ENCODE peak calls at places on chromosomes 7 and 10, in eight cellular contexts. B is ELF-1, F is iris pigment epithelial cell, I is MCF 10A, H is endothelial cell, V is Panc1, L is hepatic stellate cell, T is stromal cell of bone marrow. Z is an unnamed sample.

GRCh38 chr7:36677769-36678435 is 46.4 kb downstream of the AOAH start:
- DNase-seq in V (no peak), H (no peak), T (no peak), F (no peak), I (no peak), B (no peak), L (no peak), Z (no peak)

GRCh38 chr7:43568529-43568928 is 14.4 kb upstream of the STK17A start:
- DNase-seq in F (peak; percentile 68), B (no peak), H (no peak), T (no peak), L (no peak), I (peak; percentile 99), V (no peak), Z (no peak)

GRCh38 chr7:157607218-157607617 is 270.4 kb downstream of the DNAJB6 start:
- DNase-seq in L (no peak), F (no peak), H (no peak), V (no peak), T (no peak), I (no peak), B (no peak), Z (no peak)

GRCh38 chr10:97371696-97372095 is 29.4 kb downstream of the RRP12 start:
- DNase-seq in H (no peak), B (no peak), F (no peak), L (no peak), V (no peak), T (no peak), I (no peak), Z (no peak)

GRCh38 chr7:83849135-83849534 is 200.2 kb upstream of the SEMA3E start:
- DNase-seq in L (no peak), T (peak; percentile 65), V (no peak), F (no peak), I (no peak), B (no peak), H (no peak), Z (no peak)

GRCh38 chr7:14754631-14755030 is 147.9 kb downstream of the DGKB start:
- DNase-seq in T (peak; percentile 16), F (peak; percentile 66), B (no peak), I (peak; percentile 5), L (no peak), V (no peak), H (no peak), Z (no peak)

GRCh38 chr7:5437348-5437892 is 13.8 kb upstream of the TNRC18 start:
- DNase-seq in H (no peak), I (no peak), V (no peak), L (no peak), B (no peak), F (no peak), T (no peak), Z (no peak)

GRCh38 chr7:153628825-153629224 is 423.4 kb upstream of the DPP6 start:
- DNase-seq in L (no peak), I (no peak), T (no peak), H (no peak), V (no peak), B (no peak), F (no peak), Z (no peak)

GRCh38 chr10:57799625-57800024 is 468.1 kb downstream of the IPMK start:
- DNase-seq in T (no peak), B (no peak), L (no peak), H (no peak), F (no peak), I (peak; percentile 51), V (no peak), Z (no peak)

GRCh38 chr7:27164381-27165088 is 802 bp downstream of the HOXA9 start:
- DNase-seq in I (peak; percentile 61), H (peak; percentile 60), V (no peak), F (no peak), T (no peak), B (peak; percentile 77), L (no peak), Z (no peak)

GRCh38 chr7:4964506-4964905 is 5.5 kb upstream of the MMD2 start:
- DNase-seq in F (no peak), H (no peak), B (no peak), I (no peak), L (no peak), T (no peak), V (no peak), Z (no peak)

GRCh38 chr7:81501220-81501619 is 268.6 kb downstream of the HGF start:
- DNase-seq in T (peak; percentile 41), H (no peak), V (no peak), L (peak; percentile 3), I (peak; percentile 17), F (peak; percentile 72), B (no peak), Z (no peak)

GRCh38 chr7:155913311-155913710 is 101.0 kb upstream of the SHH start:
- DNase-seq in B (no peak), F (no peak), L (no peak), H (no peak), T (no peak), I (no peak), V (no peak), Z (no peak)

GRCh38 chr10:22253578-22253882 is 35.7 kb upstream of the EBLN1 start:
- DNase-seq in H (peak; percentile 29), V (no peak), T (no peak), I (no peak), L (no peak), F (no peak), B (peak; percentile 51), Z (peak; percentile 17)

GRCh38 chr10:79266543-79267312 is 80.5 kb upstream of the PPIF start:
- DNase-seq in T (peak; percentile 93), I (peak; percentile 74), H (peak; percentile 59), V (no peak), L (peak; percentile 93), F (peak; percentile 93), B (no peak), Z (no peak)

GRCh38 chr10:107740962-107741690 is 576.6 kb upstream of the SORCS1 start:
- DNase-seq in B (no peak), F (peak; percentile 1), T (no peak), I (peak; percentile 35), V (no peak), L (no peak), H (no peak), Z (no peak)

GRCh38 chr10:52568309-52568708 is 204.3 kb downstream of the MBL2 start:
- DNase-seq in T (peak; percentile 34), I (no peak), B (no peak), H (no peak), F (peak; percentile 4), V (no peak), L (no peak), Z (no peak)

GRCh38 chr10:122178655-122179054 is 92.4 kb upstream of the BTBD16 start:
- DNase-seq in L (no peak), F (no peak), I (no peak), B (peak; percentile 40), H (no peak), V (no peak), T (no peak), Z (no peak)

Z was measured in effector CD4-positive, alpha-beta T cell.